ENCODE peak calls at places on chromosome 14, in six cellular contexts. D is H1, U is stomach, A is sigmoid colon, G is ovary, R is suprapubic skin. J is an unnamed sample.

GRCh38 chr14:61533513-61534255 is 161.6 kb upstream of the HIF1A start:
- DNase-seq in D (no peak), U (no peak), A (no peak), G (no peak), R (no peak), J (no peak)

GRCh38 chr14:43369710-43370109 is 1137.4 kb downstream of the FSCB start:
- DNase-seq in D (no peak), U (no peak), A (no peak), G (no peak), R (no peak), J (no peak)

GRCh38 chr14:67265131-67265530 is 23.9 kb downstream of the PALS1 start:
- DNase-seq in D (no peak), U (no peak), A (no peak), G (no peak), R (no peak), J (no peak)

GRCh38 chr14:104316723-104317499 is 178.5 kb downstream of the KIF26A start:
- DNase-seq in D (no peak), U (peak; percentile 9), A (no peak), G (no peak), R (peak; percentile 72), J (no peak)

GRCh38 chr14:48382961-48383360 is 707.6 kb upstream of the MDGA2 start:
- DNase-seq in D (no peak), U (no peak), A (no peak), G (no peak), R (no peak), J (no peak)

GRCh38 chr14:105173901-105174894 is 5.6 kb upstream of the JAG2 start:
- DNase-seq in D (no peak), U (no peak), A (no peak), G (no peak), R (no peak), J (no peak)

GRCh38 chr14:37172024-37172869 is at the start of gene SLC25A21:
- DNase-seq in D (peak; percentile 86), U (peak; percentile 77), A (peak; percentile 87), G (peak; percentile 77), R (peak; percentile 84), J (peak; percentile 46)

GRCh38 chr14:64708148-64709004 is 4.2 kb downstream of the PLEKHG3 start:
- DNase-seq in D (peak; percentile 85), U (no peak), A (peak; percentile 77), G (no peak), R (peak; percentile 77), J (no peak)

GRCh38 chr14:25049559-25050493 is at the start of gene STXBP6:
- DNase-seq in D (peak; percentile 82), U (peak; percentile 77), A (peak; percentile 89), G (peak; percentile 29), R (no peak), J (peak; percentile 53)

GRCh38 chr14:45679852-45680251 is 426.9 kb upstream of the MIS18BP1 start:
- DNase-seq in D (no peak), U (no peak), A (no peak), G (no peak), R (no peak), J (no peak)
- TF ChIP-seq EP300 in D (no peak), U (no peak), A (no peak), G (no peak), R (no peak), J (no peak)

GRCh38 chr14:77012193-77012592 is 16.3 kb downstream of the IRF2BPL start:
- DNase-seq in D (no peak), U (no peak), A (no peak), G (no peak), R (no peak), J (no peak)
- H3K4me1 ChIP-seq in D (peaks cover 8% of the 10 kb centered on the region), U (peaks cover 42% of the 10 kb centered on the region), A (peaks cover 34% of the 10 kb centered on the region), G (peaks cover 16% of the 10 kb centered on the region), R (peaks cover 57% of the 10 kb centered on the region), J (no peaks in the 10 kb centered on the region)

DNA sequence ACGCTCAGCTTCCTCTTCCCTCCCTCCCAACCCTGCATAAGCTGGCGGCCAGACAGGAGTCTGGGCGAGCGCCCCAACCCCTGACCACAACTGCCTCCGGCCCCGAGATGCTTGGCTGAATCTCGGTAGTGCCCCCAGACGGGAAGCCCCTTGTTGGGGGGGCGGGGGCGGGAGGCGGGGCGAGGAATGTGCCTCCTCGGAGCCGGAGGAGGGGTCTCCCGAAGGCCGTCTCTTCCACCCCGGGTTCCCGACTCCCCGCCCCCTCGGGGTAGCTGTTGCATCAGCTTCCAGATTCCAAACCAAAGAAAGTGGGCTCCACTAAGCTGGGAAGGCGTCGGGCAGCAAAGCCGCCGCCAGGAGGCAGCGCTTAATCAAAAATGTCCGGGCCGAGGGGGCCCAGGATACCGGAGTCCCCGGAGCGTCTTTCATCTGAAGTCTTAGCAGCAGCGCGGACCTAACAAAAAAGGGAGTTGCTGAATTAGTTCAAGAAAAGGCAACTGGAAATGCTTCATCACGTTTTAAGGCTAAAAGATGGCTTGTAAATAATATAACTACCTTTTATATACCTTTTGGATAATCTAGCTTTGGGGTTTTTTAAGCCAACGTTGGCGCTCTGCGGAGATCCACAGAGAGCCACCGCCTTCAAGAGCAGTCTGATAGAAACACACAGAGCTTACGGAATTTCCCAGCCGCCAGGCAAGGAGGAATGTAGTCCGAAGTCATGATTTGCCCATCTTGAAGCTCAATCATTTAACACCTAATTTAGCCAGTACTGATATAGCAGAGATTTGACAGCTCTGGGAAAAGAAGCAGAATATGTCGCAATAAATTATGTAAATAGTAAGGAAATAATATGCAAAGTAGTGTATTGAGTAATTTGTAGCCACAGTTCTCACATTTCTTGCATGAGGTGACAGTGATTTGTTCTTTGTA is 6.8 kb upstream of the MRPL52 start:
- DNase-seq in D (peak; percentile 92), U (peak; percentile 74), A (peak; percentile 90), G (peak; percentile 83), R (peak; percentile 90), J (peak; percentile 69)
- TF ChIP-seq EP300 in D (peak; percentile 87), U (no peak), A (no peak), G (no peak), R (no peak), J (peak; percentile 30)

GRCh38 chr14:103128631-103129300 is 5.5 kb downstream of the TNFAIP2 start:
- DNase-seq in D (no peak), U (peak; percentile 56), A (no peak), G (no peak), R (no peak), J (no peak)
- H3K4me1 ChIP-seq in D (peaks cover 20% of the 10 kb centered on the region), U (peaks cover 39% of the 10 kb centered on the region), A (peaks cover 52% of the 10 kb centered on the region), G (peaks cover 21% of the 10 kb centered on the region), R (peaks cover 74% of the 10 kb centered on the region), J (no peaks in the 10 kb centered on the region)

DNA sequence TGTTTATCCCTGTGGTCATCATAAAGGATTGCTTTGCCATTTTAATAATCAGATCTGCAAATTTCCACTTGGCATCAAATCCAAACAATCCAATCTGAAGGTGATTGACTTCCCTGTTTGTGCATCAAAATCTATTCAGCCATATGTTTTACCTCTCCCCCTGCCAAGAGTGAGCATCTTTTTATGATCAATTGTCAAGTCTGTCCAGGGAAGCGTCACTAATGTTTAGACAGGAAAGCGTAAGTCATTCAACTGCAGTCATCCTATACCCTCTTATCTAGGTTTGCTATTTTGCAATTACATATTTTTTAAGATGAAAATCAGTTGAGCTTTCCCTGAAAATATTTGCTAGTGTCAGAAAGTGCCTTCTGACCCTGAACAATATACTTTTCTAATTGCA is 1224.1 kb upstream of the SEL1L start:
- DNase-seq in D (no peak), U (no peak), A (no peak), G (no peak), R (no peak), J (no peak)
- TF ChIP-seq EP300 in D (no peak), U (no peak), A (no peak), G (no peak), R (no peak), J (no peak)

GRCh38 chr14:73223049-73223448 is 14.3 kb upstream of the PAPLN start:
- DNase-seq in D (no peak), U (no peak), A (no peak), G (no peak), R (no peak), J (peak; percentile 66)
- H3K4me1 ChIP-seq in D (peaks cover 2% of the 10 kb centered on the region), U (peaks cover 2% of the 10 kb centered on the region), A (peaks cover 19% of the 10 kb centered on the region), G (peaks cover 4% of the 10 kb centered on the region), R (peaks cover 15% of the 10 kb centered on the region), J (no peaks in the 10 kb centered on the region)

GRCh38 chr14:30191639-30192279 is 264.1 kb upstream of the PRKD1 start:
- DNase-seq in D (no peak), U (no peak), A (no peak), G (no peak), R (no peak), J (no peak)
- TF ChIP-seq EP300 in D (no peak), U (no peak), A (no peak), G (no peak), R (no peak), J (no peak)

J was measured in tibial nerve.